ENCODE peak calls at places on chromosomes 6 and 20, in nine cellular contexts. One of them, this sample, is unnamed.

GRCh38 chr6:7175463-7175862 is 67.7 kb downstream of the RREB1 start:
- DNase-seq in HL-60: no peak
- DNase-seq in A549: no peak
- DNase-seq in SK-N-SH: no peak
- DNase-seq in HCT116: no peak
- DNase-seq in GM12878: no peak
- DNase-seq in HepG2: no peak
- DNase-seq in K562: no peak
- DNase-seq in Panc1: no peak
- DNase-seq in this sample: peak

GRCh38 chr6:155787168-155787567 is 331.5 kb upstream of the NOX3 start:
- DNase-seq in HL-60: no peak
- DNase-seq in A549: no peak
- DNase-seq in SK-N-SH: no peak
- DNase-seq in HCT116: no peak
- DNase-seq in GM12878: no peak
- DNase-seq in HepG2: no peak
- DNase-seq in K562: no peak
- DNase-seq in Panc1: no peak
- DNase-seq in this sample: peak

GRCh38 chr6:141874930-141875602 is 257.7 kb upstream of the GJE1 start:
- DNase-seq in HL-60: peak
- DNase-seq in A549: no peak
- DNase-seq in SK-N-SH: no peak
- DNase-seq in HCT116: no peak
- DNase-seq in GM12878: no peak
- DNase-seq in HepG2: no peak
- DNase-seq in K562: no peak
- DNase-seq in Panc1: peak
- DNase-seq in this sample: no peak

GRCh38 chr6:138500867-138501446 is 1.7 kb upstream of the NHSL1 start:
- DNase-seq in HL-60: no peak
- DNase-seq in A549: no peak
- DNase-seq in SK-N-SH: no peak
- DNase-seq in HCT116: no peak
- DNase-seq in GM12878: no peak
- DNase-seq in HepG2: peak
- DNase-seq in K562: no peak
- DNase-seq in Panc1: no peak
- DNase-seq in this sample: no peak

GRCh38 chr6:30213999-30214982 is 1.1 kb upstream of the TRIM26 start:
- DNase-seq in HL-60: peak
- DNase-seq in A549: peak
- DNase-seq in SK-N-SH: peak
- DNase-seq in HCT116: no peak
- DNase-seq in GM12878: peak
- DNase-seq in HepG2: peak
- DNase-seq in K562: peak
- DNase-seq in Panc1: peak
- DNase-seq in this sample: peak

GRCh38 chr20:29297411-29298270 is 1959.8 kb upstream of the DEFB115 start:
- DNase-seq in HL-60: no peak
- DNase-seq in A549: no peak
- DNase-seq in SK-N-SH: no peak
- DNase-seq in HCT116: no peak
- DNase-seq in GM12878: no peak
- DNase-seq in HepG2: no peak
- DNase-seq in K562: no peak
- DNase-seq in Panc1: no peak
- DNase-seq in this sample: no peak

GRCh38 chr6:1820165-1820564 is 210.4 kb downstream of the FOXC1 start:
- DNase-seq in HL-60: no peak
- DNase-seq in A549: no peak
- DNase-seq in SK-N-SH: no peak
- DNase-seq in HCT116: no peak
- DNase-seq in GM12878: no peak
- DNase-seq in HepG2: peak
- DNase-seq in K562: no peak
- DNase-seq in Panc1: no peak
- DNase-seq in this sample: no peak

GRCh38 chr6:110509617-110510231 is 33.3 kb upstream of the SLC22A16 start:
- DNase-seq in HL-60: no peak
- DNase-seq in A549: no peak
- DNase-seq in SK-N-SH: no peak
- DNase-seq in HCT116: peak
- DNase-seq in GM12878: no peak
- DNase-seq in HepG2: peak
- DNase-seq in K562: no peak
- DNase-seq in Panc1: peak
- DNase-seq in this sample: no peak

GRCh38 chr6:28369463-28369862 is 19.7 kb downstream of the ZKSCAN3 start:
- DNase-seq in HL-60: no peak
- DNase-seq in A549: no peak
- DNase-seq in SK-N-SH: no peak
- DNase-seq in HCT116: no peak
- DNase-seq in GM12878: no peak
- DNase-seq in HepG2: no peak
- DNase-seq in K562: no peak
- DNase-seq in Panc1: no peak
- DNase-seq in this sample: no peak

GRCh38 chr6:28371280-28371679 is 21.5 kb downstream of the ZKSCAN3 start:
- DNase-seq in HL-60: no peak
- DNase-seq in A549: no peak
- DNase-seq in SK-N-SH: no peak
- DNase-seq in HCT116: no peak
- DNase-seq in GM12878: no peak
- DNase-seq in HepG2: no peak
- DNase-seq in K562: no peak
- DNase-seq in Panc1: no peak
- DNase-seq in this sample: no peak

GRCh38 chr6:28370440-28370839 is 20.7 kb downstream of the ZKSCAN3 start:
- DNase-seq in HL-60: no peak
- DNase-seq in A549: no peak
- DNase-seq in SK-N-SH: no peak
- DNase-seq in HCT116: no peak
- DNase-seq in GM12878: no peak
- DNase-seq in HepG2: no peak
- DNase-seq in K562: no peak
- DNase-seq in Panc1: no peak
- DNase-seq in this sample: no peak

GRCh38 chr6:28373925-28374324 is 24.2 kb downstream of the ZKSCAN3 start:
- DNase-seq in HL-60: no peak
- DNase-seq in A549: no peak
- DNase-seq in SK-N-SH: no peak
- DNase-seq in HCT116: no peak
- DNase-seq in GM12878: no peak
- DNase-seq in HepG2: no peak
- DNase-seq in K562: no peak
- DNase-seq in Panc1: no peak
- DNase-seq in this sample: no peak

DNA sequence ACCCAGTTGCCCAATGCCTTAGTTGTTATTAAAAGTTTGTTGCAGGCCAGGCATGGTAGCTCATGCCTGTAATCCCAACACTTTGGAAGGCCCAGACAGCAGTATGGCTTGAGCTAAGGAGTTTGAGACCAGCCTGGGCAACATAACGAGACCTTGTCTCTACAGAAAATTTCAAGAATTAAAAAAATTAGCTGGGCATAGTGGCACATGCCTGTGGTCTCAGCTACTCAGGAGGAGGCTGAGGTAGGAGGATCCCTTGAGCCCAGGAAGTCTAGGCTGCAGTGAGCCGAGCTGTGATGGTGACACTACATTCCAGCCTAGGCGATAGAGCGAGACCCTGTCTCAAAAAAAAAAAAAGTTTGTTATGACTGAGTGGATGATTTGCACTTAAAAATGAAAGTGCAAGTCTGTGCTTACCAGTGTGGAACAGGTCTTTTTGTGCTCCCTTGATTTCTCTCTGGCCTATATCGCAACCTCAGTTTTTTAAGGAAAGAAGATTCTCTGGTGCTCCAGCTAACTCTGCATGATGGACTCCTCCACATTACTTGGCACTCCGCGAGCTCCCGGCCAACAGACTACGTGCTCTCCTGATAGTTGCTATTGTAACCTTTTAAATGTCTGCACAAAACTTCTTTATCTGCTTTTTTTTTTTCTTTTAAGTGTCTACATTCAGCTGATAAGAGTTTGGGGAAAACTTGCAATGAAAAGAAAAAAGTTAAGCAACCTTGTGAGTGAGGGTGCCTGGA is 22.1 kb downstream of the ZKSCAN3 start:
- DNase-seq in HL-60: no peak
- DNase-seq in A549: no peak
- DNase-seq in SK-N-SH: no peak
- DNase-seq in HCT116: no peak
- DNase-seq in GM12878: peak
- DNase-seq in HepG2: no peak
- DNase-seq in K562: no peak
- DNase-seq in Panc1: no peak
- DNase-seq in this sample: no peak
- TF ChIP-seq REST in HL-60: no peak
- TF ChIP-seq REST in A549: no peak
- TF ChIP-seq REST in SK-N-SH: no peak
- TF ChIP-seq REST in HCT116: no peak
- TF ChIP-seq REST in GM12878: no peak
- TF ChIP-seq REST in HepG2: no peak
- TF ChIP-seq REST in K562: no peak
- TF ChIP-seq REST in Panc1: no peak
- TF ChIP-seq REST in this sample: no peak

DNA sequence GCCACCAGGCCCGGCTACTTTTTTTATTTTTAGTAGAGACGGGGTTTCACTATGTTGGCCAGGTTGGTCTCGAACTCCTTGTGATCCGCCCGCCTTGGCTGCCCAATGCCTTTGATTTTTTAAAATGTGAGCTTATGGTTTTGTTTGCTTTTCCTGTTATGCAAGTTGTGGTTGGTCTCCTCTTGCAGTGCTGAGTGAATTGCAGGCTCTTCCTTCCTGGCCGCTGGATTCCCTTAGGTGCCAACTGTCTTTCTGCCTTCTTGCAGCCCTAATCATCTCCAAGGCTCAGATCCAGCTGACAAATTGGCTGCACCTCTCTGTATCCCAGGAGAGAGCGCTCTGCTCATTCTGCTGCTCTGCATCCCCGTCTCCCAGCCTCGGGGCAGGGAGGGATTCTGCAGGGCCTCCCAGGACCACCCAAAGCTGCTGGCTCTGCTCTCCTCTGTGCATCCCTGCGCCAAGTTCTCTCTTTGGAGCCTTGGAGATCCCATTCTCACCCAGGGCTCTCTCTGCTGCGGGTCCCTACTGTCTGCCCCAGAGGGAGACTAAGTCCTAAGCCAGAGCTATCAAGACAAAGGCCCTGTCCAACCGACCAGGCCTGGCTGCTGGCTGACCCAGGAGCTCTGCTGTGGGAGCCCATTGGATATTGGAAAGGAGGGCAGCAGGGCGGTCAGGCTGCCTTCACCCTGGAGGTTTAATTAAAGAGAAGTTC is 14.1 kb upstream of the EMILIN3 start:
- DNase-seq in HL-60: peak
- DNase-seq in A549: no peak
- DNase-seq in SK-N-SH: no peak
- DNase-seq in HCT116: no peak
- DNase-seq in GM12878: no peak
- DNase-seq in HepG2: no peak
- DNase-seq in K562: no peak
- DNase-seq in Panc1: no peak
- DNase-seq in this sample: no peak
- TF ChIP-seq REST in HL-60: no peak
- TF ChIP-seq REST in A549: no peak
- TF ChIP-seq REST in SK-N-SH: no peak
- TF ChIP-seq REST in HCT116: no peak
- TF ChIP-seq REST in GM12878: no peak
- TF ChIP-seq REST in HepG2: no peak
- TF ChIP-seq REST in K562: no peak
- TF ChIP-seq REST in Panc1: no peak
- TF ChIP-seq REST in this sample: no peak

GRCh38 chr20:32497589-32498224 is 87.4 kb downstream of the NOL4L start:
- DNase-seq in HL-60: no peak
- DNase-seq in A549: no peak
- DNase-seq in SK-N-SH: no peak
- DNase-seq in HCT116: no peak
- DNase-seq in GM12878: no peak
- DNase-seq in HepG2: no peak
- DNase-seq in K562: no peak
- DNase-seq in Panc1: no peak
- DNase-seq in this sample: peak

GRCh38 chr20:32495217-32495565 is 89.9 kb downstream of the NOL4L start:
- DNase-seq in HL-60: no peak
- DNase-seq in A549: no peak
- DNase-seq in SK-N-SH: no peak
- DNase-seq in HCT116: no peak
- DNase-seq in GM12878: no peak
- DNase-seq in HepG2: no peak
- DNase-seq in K562: no peak
- DNase-seq in Panc1: no peak
- DNase-seq in this sample: no peak

GRCh38 chr20:32495949-32496348 is 89.2 kb downstream of the NOL4L start:
- DNase-seq in HL-60: no peak
- DNase-seq in A549: no peak
- DNase-seq in SK-N-SH: no peak
- DNase-seq in HCT116: no peak
- DNase-seq in GM12878: no peak
- DNase-seq in HepG2: no peak
- DNase-seq in K562: no peak
- DNase-seq in Panc1: no peak
- DNase-seq in this sample: no peak

GRCh38 chr20:32493356-32493755 is 91.8 kb downstream of the NOL4L start:
- DNase-seq in HL-60: peak
- DNase-seq in A549: no peak
- DNase-seq in SK-N-SH: no peak
- DNase-seq in HCT116: no peak
- DNase-seq in GM12878: no peak
- DNase-seq in HepG2: no peak
- DNase-seq in K562: no peak
- DNase-seq in Panc1: no peak
- DNase-seq in this sample: no peak

DNA sequence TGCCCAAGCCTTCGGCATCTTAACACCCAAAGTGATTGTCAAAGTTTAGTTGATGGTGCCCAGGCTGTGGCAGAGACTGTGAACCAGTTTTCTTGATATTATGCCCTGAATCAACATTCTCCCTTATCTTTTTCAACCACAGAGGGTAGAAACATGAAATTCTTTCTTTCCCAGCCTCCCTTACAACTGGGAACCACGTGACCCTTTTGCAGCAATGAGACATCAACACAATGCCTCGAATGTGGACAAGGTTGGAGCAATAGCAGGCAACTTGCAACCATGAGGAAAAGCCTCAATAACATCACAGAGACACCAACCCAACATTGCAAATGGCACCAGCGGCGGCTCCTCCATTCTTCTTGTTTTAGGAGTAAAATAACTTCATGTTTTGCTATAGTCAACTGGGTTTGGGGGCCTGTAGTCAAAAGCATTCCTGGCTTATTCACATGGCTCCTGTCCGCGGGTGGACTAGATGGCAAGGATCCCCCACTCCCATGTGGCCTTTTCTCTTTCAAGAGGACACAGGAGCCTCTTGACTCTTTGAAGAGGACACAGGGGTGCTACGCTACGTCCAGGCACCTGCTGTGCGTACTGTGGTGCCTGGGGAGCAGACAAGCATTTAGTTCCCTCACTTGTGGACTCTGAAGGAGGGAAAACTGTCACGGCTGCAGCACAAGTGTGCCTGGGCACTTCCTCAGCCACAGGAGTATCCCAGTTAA is 90.5 kb downstream of the NOL4L start:
- DNase-seq in HL-60: no peak
- DNase-seq in A549: no peak
- DNase-seq in SK-N-SH: no peak
- DNase-seq in HCT116: no peak
- DNase-seq in GM12878: no peak
- DNase-seq in HepG2: no peak
- DNase-seq in K562: no peak
- DNase-seq in Panc1: no peak
- DNase-seq in this sample: no peak
- TF ChIP-seq REST in HL-60: no peak
- TF ChIP-seq REST in A549: no peak
- TF ChIP-seq REST in SK-N-SH: no peak
- TF ChIP-seq REST in HCT116: no peak
- TF ChIP-seq REST in GM12878: no peak
- TF ChIP-seq REST in HepG2: no peak
- TF ChIP-seq REST in K562: no peak
- TF ChIP-seq REST in Panc1: no peak
- TF ChIP-seq REST in this sample: no peak

GRCh38 chr6:26268659-26269402 is 96.2 kb upstream of the BTN3A2 start:
- DNase-seq in HL-60: no peak
- DNase-seq in A549: no peak
- DNase-seq in SK-N-SH: no peak
- DNase-seq in HCT116: no peak
- DNase-seq in GM12878: no peak
- DNase-seq in HepG2: peak
- DNase-seq in K562: peak
- DNase-seq in Panc1: no peak
- DNase-seq in this sample: peak
- TF ChIP-seq REST in HL-60: no peak
- TF ChIP-seq REST in A549: no peak
- TF ChIP-seq REST in SK-N-SH: no peak
- TF ChIP-seq REST in HCT116: no peak
- TF ChIP-seq REST in GM12878: no peak
- TF ChIP-seq REST in HepG2: no peak
- TF ChIP-seq REST in K562: no peak
- TF ChIP-seq REST in Panc1: no peak
- TF ChIP-seq REST in this sample: no peak